ENCODE peak calls at places on chromosome 19, in seven cellular contexts. O is omental fat pad; V is breast epithelium; P is right cardiac atrium; A is activated CD8-positive, alpha-beta memory T cell treated with anti-CD3 and anti-CD28 coated beads for 1 hour; R is NCI-H774; D is T-helper 9 cell. Z is an unnamed sample.

GRCh38 chr19:7637374-7638256 is 705 bp downstream of the STXBP2 start:
- DNase-seq in A (no peak), D (no peak), V (no peak), R (no peak), O (no peak), P (peak; percentile 61), Z (no peak)

GRCh38 chr19:47256688-47257410 is 524 bp downstream of the CCDC9 start:
- DNase-seq in O (peak; percentile 100), V (peak; percentile 100), P (peak; percentile 100), A (peak; percentile 95), R (peak; percentile 99), D (peak; percentile 99), Z (peak; percentile 100)

GRCh38 chr19:2462635-2463421 is 6.1 kb upstream of the LMNB2 start:
- DNase-seq in P (peak; percentile 91), V (peak; percentile 93), A (no peak), O (peak; percentile 54), R (peak; percentile 81), D (no peak), Z (peak; percentile 90)

GRCh38 chr19:55504981-55505380 is 16.7 kb downstream of the SSC5D start:
- DNase-seq in R (no peak), D (no peak), V (no peak), A (no peak), P (no peak), O (no peak), Z (no peak)

GRCh38 chr19:30017172-30017571 is 75.1 kb downstream of the URI1 start:
- DNase-seq in D (no peak), P (no peak), O (no peak), V (no peak), A (no peak), R (no peak), Z (no peak)

GRCh38 chr19:42407816-42408175 is 17.7 kb upstream of the CNFN start:
- DNase-seq in D (no peak), R (no peak), A (no peak), P (no peak), V (no peak), O (no peak), Z (no peak)

GRCh38 chr19:18098891-18099622 is 1.5 kb downstream of the MAST3 start:
- DNase-seq in P (no peak), O (no peak), R (no peak), V (no peak), D (peak; percentile 37), A (peak; percentile 28), Z (peak; percentile 50)

GRCh38 chr19:23118400-23118799 is 1.6 kb downstream of the ZNF730 start:
- DNase-seq in A (no peak), O (no peak), P (no peak), D (no peak), V (no peak), R (no peak), Z (no peak)

GRCh38 chr19:48635966-48636858 is 967 bp downstream of the DBP start:
- DNase-seq in V (no peak), P (no peak), R (no peak), A (no peak), O (no peak), D (no peak), Z (peak; percentile 51)

GRCh38 chr19:6030214-6030507 is 52.2 kb upstream of the RANBP3 start:
- DNase-seq in D (no peak), V (no peak), A (no peak), O (no peak), P (no peak), R (no peak), Z (no peak)

GRCh38 chr19:54209748-54210494 is 9.3 kb downstream of the RPS9 start:
- DNase-seq in P (peak; percentile 93), O (peak; percentile 93), R (peak; percentile 85), V (peak; percentile 76), A (no peak), D (no peak), Z (peak; percentile 48)

GRCh38 chr19:30214651-30215051 is 157.5 kb upstream of the ZNF536 start:
- DNase-seq in A (no peak), V (no peak), R (no peak), P (no peak), O (no peak), D (no peak), Z (no peak)

GRCh38 chr19:10915511-10916091 is 12.8 kb downstream of the YIPF2 start:
- DNase-seq in O (no peak), P (no peak), D (no peak), V (no peak), A (no peak), R (no peak), Z (peak; percentile 58)

GRCh38 chr19:6737873-6738725 is 719 bp upstream of the GPR108 start:
- DNase-seq in R (peak; percentile 41), O (peak; percentile 87), V (peak; percentile 97), A (peak; percentile 44), P (peak; percentile 94), D (peak; percentile 57), Z (peak; percentile 93)

GRCh38 chr19:44618640-44619357 is 5.4 kb downstream of the IGSF23 start:
- DNase-seq in R (no peak), P (no peak), V (no peak), D (no peak), A (no peak), O (no peak), Z (no peak)

GRCh38 chr19:36100476-36100875 is 10.5 kb upstream of the OVOL3 start:
- DNase-seq in P (peak; percentile 46), D (no peak), V (no peak), A (no peak), O (no peak), R (no peak), Z (no peak)

GRCh38 chr19:14434157-14434501 is 1.0 kb downstream of the PKN1 start:
- DNase-seq in O (no peak), A (no peak), V (no peak), D (no peak), R (no peak), P (no peak), Z (no peak)

GRCh38 chr19:12834418-12834943 is at the start of gene RTBDN:
- DNase-seq in O (no peak), P (no peak), V (no peak), R (peak; percentile 20), D (no peak), A (no peak), Z (peak; percentile 85)

GRCh38 chr19:19426799-19427198 is 21.3 kb downstream of the GATAD2A start:
- DNase-seq in V (no peak), A (no peak), P (no peak), D (no peak), O (no peak), R (no peak), Z (no peak)

GRCh38 chr19:1416014-1416841 is 8.8 kb downstream of the DAZAP1 start:
- DNase-seq in O (no peak), V (no peak), D (no peak), P (no peak), R (no peak), A (no peak), Z (no peak)

Z was measured in NCI-H82.